ENCODE peak calls at places on chromosome 10, in seven cellular contexts. Z is sigmoid colon, N is HCT116, R is vagina, O is transverse colon, D is IMR-90, I is A549. J is an unnamed sample.

GRCh38 chr10:30765611-30766010 is 136.1 kb upstream of the LYZL2 start:
- DNase-seq in Z (no peak), I (no peak), O (no peak), R (no peak), D (no peak), N (no peak), J (no peak)

GRCh38 chr10:35308809-35309208 is 27.5 kb upstream of the CCNY start:
- DNase-seq in Z (no peak), D (no peak), O (no peak), N (no peak), R (no peak), I (no peak), J (no peak)

GRCh38 chr10:76082956-76083355 is 651.5 kb downstream of the LRMDA start:
- DNase-seq in I (peak; percentile 52), R (no peak), Z (no peak), N (peak; percentile 74), O (peak; percentile 8), D (peak; percentile 29), J (no peak)

GRCh38 chr10:35606423-35606822 is 1.3 kb downstream of the GJD4 start:
- DNase-seq in D (peak; percentile 57), R (no peak), Z (no peak), I (no peak), N (no peak), O (no peak), J (no peak)

GRCh38 chr10:34498821-34499220 is 316.3 kb downstream of the PARD3 start:
- DNase-seq in R (no peak), D (no peak), I (no peak), O (no peak), N (no peak), Z (no peak), J (no peak)

GRCh38 chr10:62626817-62627216 is 177.7 kb upstream of the ADO start:
- DNase-seq in O (no peak), R (no peak), Z (no peak), N (no peak), I (no peak), D (peak; percentile 59), J (no peak)

GRCh38 chr10:26335574-26336093 is 102.5 kb upstream of the APBB1IP start:
- DNase-seq in N (no peak), R (no peak), D (no peak), O (no peak), Z (no peak), I (no peak), J (no peak)

GRCh38 chr10:21724020-21724589 is 190.1 kb downstream of the MLLT10 start:
- DNase-seq in O (no peak), I (peak; percentile 29), Z (no peak), D (peak; percentile 45), R (no peak), N (no peak), J (no peak)

GRCh38 chr10:120735773-120736371 is 115.3 kb upstream of the WDR11 start:
- DNase-seq in N (peak; percentile 26), D (peak; percentile 12), Z (no peak), R (no peak), I (peak; percentile 21), O (no peak), J (no peak)

GRCh38 chr10:27457966-27458365 is 46.1 kb upstream of the RAB18 start:
- DNase-seq in N (no peak), Z (no peak), R (no peak), I (no peak), O (no peak), D (no peak), J (no peak)

GRCh38 chr10:61000769-61001730 is 57.1 kb upstream of the RHOBTB1 start:
- DNase-seq in D (peak; percentile 11), Z (peak; percentile 62), R (no peak), N (no peak), I (peak; percentile 61), O (peak; percentile 29), J (no peak)

GRCh38 chr10:556971-557370 is 132.5 kb downstream of the DIP2C start:
- DNase-seq in N (no peak), I (no peak), Z (no peak), O (no peak), D (no peak), R (no peak), J (no peak)

GRCh38 chr10:516766-517165 is 172.7 kb downstream of the DIP2C start:
- DNase-seq in I (no peak), N (no peak), O (no peak), D (no peak), Z (peak; percentile 55), R (no peak), J (no peak)

GRCh38 chr10:26571655-26572054 is 125.8 kb upstream of the PDSS1 start:
- DNase-seq in D (no peak), Z (no peak), I (no peak), R (no peak), N (no peak), O (no peak), J (no peak)

GRCh38 chr10:80204801-80205477 is 398 bp downstream of the ANXA11 start:
- DNase-seq in Z (peak; percentile 66), D (peak; percentile 30), I (no peak), O (peak; percentile 47), R (no peak), N (no peak), J (peak; percentile 55)

GRCh38 chr10:43673471-43673870 is 24.8 kb upstream of the ZNF32 start:
- DNase-seq in N (no peak), I (no peak), Z (no peak), R (no peak), D (no peak), O (no peak), J (no peak)

DNA sequence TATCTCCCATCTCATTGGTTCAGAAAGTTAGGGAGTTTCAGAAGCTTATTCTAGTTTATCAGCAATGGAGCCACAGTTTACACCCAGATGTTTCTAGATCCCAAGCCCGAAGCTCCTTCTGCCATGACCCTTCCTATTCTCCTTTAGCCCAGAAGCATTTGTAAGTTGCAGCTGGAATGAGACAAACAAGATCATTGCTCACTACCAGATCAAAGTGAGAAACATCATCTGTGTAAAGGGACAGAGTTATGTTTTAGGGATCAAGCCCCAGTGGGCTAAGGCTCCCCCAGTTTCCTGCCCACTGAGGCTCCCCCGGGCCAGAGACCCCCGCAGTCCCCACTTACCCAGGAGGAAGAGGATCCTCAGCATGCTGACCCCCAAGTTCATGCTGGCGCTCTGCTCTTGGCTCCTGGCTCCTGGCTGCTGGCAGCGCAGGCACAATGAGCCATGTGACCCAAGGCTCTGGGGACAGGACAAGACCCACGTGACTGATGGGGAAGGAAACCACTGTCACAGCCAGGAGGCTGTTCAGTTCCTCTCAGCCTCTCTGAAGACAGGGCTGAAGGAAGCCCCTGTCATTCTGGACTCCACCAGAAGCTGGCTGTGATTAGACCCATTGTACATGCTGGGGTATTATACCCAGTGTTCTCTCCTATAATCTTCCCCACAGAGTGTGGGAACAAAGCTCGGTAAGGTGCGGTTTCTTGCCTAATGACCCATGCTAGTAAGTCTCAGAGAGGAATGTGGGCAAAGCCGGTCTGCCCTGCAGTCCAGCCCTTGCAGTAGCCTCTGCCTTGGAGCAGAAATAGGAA is at the start of gene TMEM273:
- DNase-seq in O (peak; percentile 68), D (no peak), R (peak; percentile 87), N (no peak), I (no peak), Z (peak; percentile 85), J (peak; percentile 64)
- TF ChIP-seq POLR2A in O (peak; percentile 44), D (no peak), R (no peak), N (no peak), I (no peak), Z (no peak), J (peak; percentile 35)

DNA sequence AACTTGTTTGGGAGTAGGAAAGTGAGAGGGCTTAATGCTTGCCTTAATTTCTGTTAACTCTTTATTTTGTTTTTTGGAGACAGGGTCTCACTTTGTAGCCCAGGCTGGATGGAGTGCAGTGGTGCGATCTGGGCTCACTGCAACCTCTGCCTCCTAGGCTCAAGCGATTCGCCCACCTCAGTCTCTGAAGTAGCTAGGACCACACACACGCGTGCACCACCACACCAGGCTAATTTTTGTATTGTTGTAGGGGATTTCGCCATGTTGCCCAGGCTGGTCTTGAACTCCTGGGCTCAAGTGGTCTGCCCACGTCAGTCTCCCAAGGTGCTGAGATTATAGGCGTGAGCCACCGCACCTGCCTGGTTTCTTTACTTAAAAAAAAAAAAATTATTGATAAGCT is 1.9 kb downstream of the PPP2R2D start:
- DNase-seq in R (no peak), I (no peak), D (no peak), O (no peak), N (no peak), Z (peak; percentile 28), J (no peak)
- H3K4me1 ChIP-seq in R (peaks cover 65% of the 10 kb centered on the region), I (peaks cover 60% of the 10 kb centered on the region), D (peaks cover 10% of the 10 kb centered on the region), O (peaks cover 62% of the 10 kb centered on the region), N (peaks cover 15% of the 10 kb centered on the region), Z (peaks cover 58% of the 10 kb centered on the region), J (no peaks in the 10 kb centered on the region)

GRCh38 chr10:6203331-6204062 is 765 bp downstream of the PFKFB3 start:
- DNase-seq in O (peak; percentile 58), D (peak; percentile 47), Z (peak; percentile 79), R (no peak), N (no peak), I (peak; percentile 80), J (peak; percentile 38)

GRCh38 chr10:6202098-6202683 is 541 bp upstream of the PFKFB3 start:
- DNase-seq in R (no peak), N (no peak), O (no peak), D (no peak), I (no peak), Z (no peak), J (no peak)

GRCh38 chr10:6202684-6203330 is at the start of gene PFKFB3:
- DNase-seq in I (peak; percentile 97), Z (peak; percentile 98), R (no peak), N (peak; percentile 71), O (peak; percentile 95), D (peak; percentile 92), J (peak; percentile 94)

GRCh38 chr10:6200588-6201510 is 1.9 kb upstream of the PFKFB3 start:
- DNase-seq in N (no peak), R (no peak), Z (peak; percentile 78), O (peak; percentile 45), D (peak; percentile 35), I (peak; percentile 33), J (peak; percentile 40)

DNA sequence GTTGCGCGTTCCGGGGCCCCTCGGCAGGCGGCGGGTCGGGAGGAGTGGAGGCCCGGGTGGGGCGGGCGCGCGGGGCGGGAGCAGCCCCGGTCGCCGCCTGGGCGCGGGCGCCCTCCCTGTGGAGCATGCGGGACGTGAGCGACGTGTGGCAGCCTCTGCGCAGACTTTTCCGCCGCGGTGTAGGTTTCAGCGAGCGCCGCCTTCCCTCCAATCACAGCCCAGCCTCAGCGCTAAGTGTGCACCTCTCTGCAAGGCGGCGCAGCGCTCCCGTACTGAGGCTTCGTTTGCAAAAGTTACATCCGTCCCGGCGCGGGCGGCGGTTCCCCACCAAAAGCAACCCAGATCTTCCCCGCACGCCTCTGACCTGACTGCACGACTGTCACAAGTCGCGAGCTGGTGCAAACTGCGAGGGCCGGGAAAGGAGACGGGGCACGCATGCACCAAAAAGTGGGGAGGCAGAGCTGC is 1.2 kb upstream of the PFKFB3 start:
- DNase-seq in I (peak; percentile 73), O (peak; percentile 80), N (no peak), Z (peak; percentile 89), R (no peak), D (peak; percentile 70), J (peak; percentile 57)
- TF ChIP-seq POLR2A in I (no peak), O (no peak), N (no peak), Z (no peak), R (no peak), D (no peak), J (no peak)

DNA sequence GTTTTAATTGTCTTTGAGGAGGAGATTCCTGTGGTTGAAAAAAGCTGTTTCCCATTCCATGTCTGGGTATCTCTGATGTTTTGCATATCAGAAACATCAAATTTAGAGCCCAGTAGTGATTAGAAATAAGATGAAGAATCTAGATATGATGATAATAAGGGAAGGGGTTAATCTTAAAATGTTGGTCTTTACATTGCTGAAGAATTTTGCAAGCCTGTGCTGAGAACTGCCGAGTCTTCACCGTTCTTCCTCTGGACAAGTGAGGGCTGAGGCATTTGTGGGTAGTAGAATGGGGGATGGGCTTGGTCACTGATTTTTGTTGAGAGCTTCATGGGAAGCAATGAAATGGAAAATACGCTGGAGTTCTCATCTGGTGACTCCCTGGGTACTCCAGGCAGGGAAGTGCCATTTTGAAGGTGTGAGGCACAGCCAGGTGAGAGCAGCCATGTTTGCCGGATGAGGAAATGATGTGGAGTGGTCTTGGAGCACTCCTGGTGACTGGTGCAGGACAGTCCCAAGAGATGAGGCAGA is 10.2 kb downstream of the TCF7L2 start:
- DNase-seq in R (no peak), N (no peak), I (no peak), O (no peak), Z (no peak), D (no peak), J (no peak)
- H3K4me1 ChIP-seq in R (peaks cover 64% of the 10 kb centered on the region), N (peaks cover 98% of the 10 kb centered on the region), I (peaks cover 92% of the 10 kb centered on the region), O (peaks cover 87% of the 10 kb centered on the region), Z (peaks cover 81% of the 10 kb centered on the region), D (peaks cover 33% of the 10 kb centered on the region), J (no peaks in the 10 kb centered on the region)